ENCODE peak calls at places on chromosomes 13 and 19, in four cellular contexts. J is Panc1, X is HCT116, M is HepG2. C is an unnamed sample.

GRCh38 chr19:45069056-45069455 is 7.2 kb downstream of the ZNF296 start:
- DNase-seq in M (no peak), X (no peak), J (no peak), C (peak; percentile 30)

GRCh38 chr13:23741879-23742510 is 147.2 kb downstream of the MIPEP start:
- DNase-seq in M (no peak), X (peak; percentile 7), J (no peak), C (peak; percentile 55)

GRCh38 chr13:77417897-77418296 is 91.0 kb upstream of the MYCBP2 start:
- DNase-seq in M (no peak), J (no peak), X (no peak), C (no peak)

GRCh38 chr13:77492982-77493381 is 42.5 kb upstream of the SCEL start:
- DNase-seq in M (peak; percentile 4), X (peak; percentile 23), J (no peak), C (no peak)

GRCh38 chr13:75670496-75670895 is 34.4 kb downstream of the LMO7 start:
- DNase-seq in M (no peak), X (no peak), J (no peak), C (no peak)

GRCh38 chr19:36999313-36999712 is 78.9 kb upstream of the ZNF420 start:
- DNase-seq in J (no peak), M (no peak), X (no peak), C (no peak)

GRCh38 chr13:74074723-74075122 is 59.5 kb downstream of the KLF12 start:
- DNase-seq in M (no peak), J (no peak), X (no peak), C (no peak)

GRCh38 chr13:35927554-35927953 is 203.6 kb downstream of the DCLK1 start:
- DNase-seq in J (peak; percentile 4), X (no peak), M (no peak), C (no peak)

GRCh38 chr13:76048675-76049396 is 412.7 kb downstream of the LMO7 start:
- DNase-seq in X (no peak), J (no peak), M (no peak), C (no peak)

GRCh38 chr13:113095146-113096051 is 10.2 kb upstream of the F7 start:
- DNase-seq in X (no peak), M (no peak), J (no peak), C (no peak)
- TF ChIP-seq TCF7L2 in X (no peak), M (no peak), J (no peak), C (no peak)

DNA sequence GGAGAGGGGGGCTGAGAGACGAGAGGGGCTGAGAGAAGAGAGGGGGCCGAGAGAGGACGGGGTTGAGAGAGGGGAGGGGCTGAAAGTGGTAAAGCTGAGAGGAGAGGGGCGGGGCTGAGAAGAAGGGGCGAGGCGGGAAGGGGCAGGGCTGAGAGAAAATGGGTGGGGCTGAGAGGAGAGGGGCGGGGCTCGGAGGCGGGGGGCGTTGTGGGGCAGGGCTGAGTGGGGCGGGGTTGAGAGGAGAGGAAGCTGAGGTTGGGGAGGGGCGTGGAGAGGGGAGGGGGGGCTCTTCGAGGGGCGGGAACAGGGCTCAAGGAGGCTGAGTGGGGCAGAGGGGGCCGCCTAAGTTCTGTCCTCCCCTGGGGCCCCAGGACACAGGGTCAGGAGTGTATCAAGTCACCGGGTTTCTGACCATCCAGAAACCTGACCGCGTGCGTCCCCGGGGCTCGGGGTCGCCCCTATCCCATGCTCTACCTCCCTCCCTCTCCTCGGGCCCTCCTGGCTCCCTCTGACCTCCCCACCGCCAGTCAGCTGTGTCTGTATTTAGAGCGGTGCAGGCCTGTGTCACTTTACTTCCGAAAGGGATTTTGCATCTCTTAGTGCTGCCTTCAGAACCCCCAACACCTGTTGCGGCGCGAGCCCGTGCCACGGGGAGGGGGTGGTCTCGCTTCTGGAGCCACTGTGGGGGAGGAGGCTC is 38.6 kb upstream of the SEMA6B start:
- DNase-seq in M (no peak), J (no peak), X (no peak), C (peak; percentile 97)
- TF ChIP-seq TCF7L2 in M (no peak), J (no peak), X (no peak), C (no peak)

DNA sequence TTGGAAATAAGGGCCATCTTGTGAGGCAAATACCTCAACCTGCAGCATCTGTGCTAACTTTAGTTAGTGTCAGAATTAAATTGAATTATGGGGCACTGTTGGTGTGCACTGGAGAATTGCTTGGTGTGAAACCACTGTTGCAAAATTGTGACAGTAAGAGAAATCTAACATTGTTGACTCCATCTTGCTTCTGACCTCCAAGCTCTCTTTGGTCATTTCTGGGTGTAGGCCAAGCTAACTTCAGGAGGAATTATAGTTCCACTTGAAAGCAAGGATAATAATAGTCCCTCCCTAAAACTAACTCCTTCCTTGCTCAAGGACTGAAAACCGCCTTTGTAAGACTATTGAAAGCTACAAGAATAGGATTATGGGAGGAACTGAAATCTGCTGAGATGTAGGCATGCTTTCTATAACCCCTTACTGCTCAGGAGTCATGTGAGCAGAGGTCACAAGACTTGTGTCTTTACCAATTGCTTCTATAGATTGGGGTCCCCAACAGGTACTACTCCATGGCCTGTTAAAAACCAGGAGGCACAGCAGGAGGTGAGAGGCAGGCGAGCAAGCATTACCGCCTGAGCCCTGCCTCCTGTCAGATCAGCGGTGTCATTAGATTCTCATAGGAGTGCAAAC is 24.9 kb upstream of the GAS6 start:
- DNase-seq in M (no peak), J (no peak), X (no peak), C (no peak)
- TF ChIP-seq TCF7L2 in M (no peak), J (no peak), X (no peak), C (no peak)

DNA sequence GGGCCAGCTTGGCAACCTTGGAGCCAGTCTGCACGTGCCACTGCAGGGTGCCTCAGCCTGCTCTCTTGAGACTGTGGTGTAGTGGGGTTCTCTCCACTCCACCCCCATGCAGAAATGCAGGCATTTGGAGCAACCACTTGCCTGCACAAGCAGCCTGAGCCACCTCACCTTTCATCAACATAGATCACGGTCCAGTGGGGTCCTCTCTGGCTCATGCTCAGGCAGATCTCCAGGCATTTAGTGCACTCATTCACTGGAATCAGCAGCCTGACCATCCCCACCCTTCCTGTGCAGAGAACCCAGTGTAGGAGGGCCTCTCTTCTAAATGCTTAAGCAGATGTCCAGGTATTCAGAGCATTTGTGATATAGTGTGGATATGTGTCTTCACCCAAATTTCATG is 2330.1 kb downstream of the PCDH9 start:
- DNase-seq in J (no peak), M (no peak), X (no peak), C (no peak)
- TF ChIP-seq TCF7L2 in J (no peak), M (no peak), X (no peak), C (no peak)

GRCh38 chr13:91158015-91158390 is 189.5 kb upstream of the MIR17HG start:
- DNase-seq in M (no peak), J (no peak), X (no peak), C (no peak)
- TF ChIP-seq TCF7L2 in M (no peak), J (no peak), X (no peak), C (no peak)

DNA sequence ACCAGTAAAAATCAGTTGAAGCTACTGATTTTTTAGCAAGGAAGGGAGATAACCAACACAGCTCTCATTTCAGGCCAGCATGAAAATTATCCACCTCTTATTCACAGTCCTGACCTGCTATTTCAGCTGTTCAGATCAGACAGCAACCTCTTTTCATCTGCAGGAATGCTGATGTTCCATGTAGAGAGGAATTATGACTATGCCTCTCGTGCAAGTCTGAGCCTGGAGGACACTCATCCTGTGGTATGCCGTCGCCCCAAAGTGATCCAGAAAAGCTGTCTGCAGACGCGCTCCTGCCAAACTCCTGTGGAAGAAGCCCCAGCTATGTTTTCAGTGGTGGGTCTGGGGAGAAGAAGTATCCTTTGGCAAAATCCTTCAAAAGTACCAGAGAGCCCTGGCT is 563.5 kb upstream of the SLITRK1 start:
- DNase-seq in J (no peak), M (no peak), X (no peak), C (no peak)
- TF ChIP-seq TCF7L2 in J (no peak), M (no peak), X (no peak), C (no peak)

GRCh38 chr13:111281751-111282311 is 38.6 kb upstream of the TEX29 start:
- DNase-seq in M (no peak), J (no peak), X (no peak), C (no peak)

GRCh38 chr13:111280226-111280625 is 40.2 kb upstream of the TEX29 start:
- DNase-seq in X (no peak), M (no peak), J (no peak), C (no peak)

GRCh38 chr13:111279253-111279652 is 41.2 kb upstream of the TEX29 start:
- DNase-seq in J (no peak), X (no peak), M (no peak), C (no peak)

GRCh38 chr13:111282425-111282824 is 38.0 kb upstream of the TEX29 start:
- DNase-seq in M (no peak), J (no peak), X (no peak), C (no peak)

GRCh38 chr13:111280666-111281577 is 39.5 kb upstream of the TEX29 start:
- DNase-seq in J (no peak), M (no peak), X (no peak), C (no peak)
- TF ChIP-seq TCF7L2 in J (no peak), M (no peak), X (no peak), C (no peak)

C was measured in K562.